ENCODE peak calls at places on chromosomes 12 and 14, in five cellular contexts. Y is transverse colon, O is esophagus muscularis mucosa, X is upper lobe of left lung, L is suprapubic skin. G is an unnamed sample.

GRCh38 chr12:94545937-94546771 is 86.5 kb upstream of the CEP83 start:
- DNase-seq in X (no peak), O (no peak), Y (peak), L (no peak), G (peak)

GRCh38 chr12:128265566-128265965 is 1.4 kb upstream of the TMEM132C start:
- DNase-seq in O (no peak), Y (no peak), L (no peak), X (peak), G (no peak)

GRCh38 chr12:50985322-50985721 is 33.0 kb downstream of the HIGD1C start:
- DNase-seq in Y (no peak), X (no peak), L (no peak), O (no peak), G (no peak)

GRCh38 chr12:113500662-113501435 is 29.2 kb upstream of the LHX5 start:
- DNase-seq in X (no peak), L (no peak), Y (no peak), O (no peak), G (no peak)

GRCh38 chr12:67517181-67517887 is 131.2 kb upstream of the DYRK2 start:
- DNase-seq in X (no peak), O (peak), L (no peak), Y (peak), G (peak)

GRCh38 chr14:99750746-99751450 is 42.3 kb upstream of the EML1 start:
- DNase-seq in X (no peak), O (no peak), Y (no peak), L (no peak), G (no peak)

GRCh38 chr12:96314723-96315122 is 85.5 kb downstream of the CDK17 start:
- DNase-seq in Y (no peak), O (no peak), L (no peak), X (no peak), G (no peak)

GRCh38 chr12:106080786-106081185 is 58.0 kb downstream of the NUAK1 start:
- DNase-seq in O (no peak), Y (no peak), X (no peak), L (no peak), G (no peak)

GRCh38 chr14:76918176-76918750 is 92.1 kb downstream of the LRRC74A start:
- DNase-seq in O (peak), Y (peak), L (peak), X (no peak), G (peak)

GRCh38 chr12:103114296-103115055 is 157.0 kb downstream of the ASCL1 start:
- DNase-seq in X (no peak), L (no peak), O (no peak), Y (no peak), G (no peak)

GRCh38 chr12:46265102-46265501 is 3.7 kb downstream of the SLC38A1 start:
- DNase-seq in Y (no peak), L (no peak), X (no peak), O (no peak), G (no peak)
- H3K27ac ChIP-seq in Y (no peak), L (no peak), X (no peak), O (peak), G (no peak)

GRCh38 chr12:49284672-49285071 is 10.3 kb upstream of the PRPH start:
- DNase-seq in X (no peak), Y (no peak), O (no peak), L (no peak), G (no peak)

GRCh38 chr12:49279706-49280159 is 14.9 kb downstream of the TUBA1C start:
- DNase-seq in L (no peak), Y (peak), O (no peak), X (no peak), G (no peak)

GRCh38 chr12:49287876-49288275 is 7.1 kb upstream of the PRPH start:
- DNase-seq in Y (no peak), L (no peak), O (no peak), X (no peak), G (no peak)

GRCh38 chr12:49282302-49282701 is 12.6 kb upstream of the PRPH start:
- DNase-seq in L (no peak), O (no peak), Y (no peak), X (no peak), G (no peak)

DNA sequence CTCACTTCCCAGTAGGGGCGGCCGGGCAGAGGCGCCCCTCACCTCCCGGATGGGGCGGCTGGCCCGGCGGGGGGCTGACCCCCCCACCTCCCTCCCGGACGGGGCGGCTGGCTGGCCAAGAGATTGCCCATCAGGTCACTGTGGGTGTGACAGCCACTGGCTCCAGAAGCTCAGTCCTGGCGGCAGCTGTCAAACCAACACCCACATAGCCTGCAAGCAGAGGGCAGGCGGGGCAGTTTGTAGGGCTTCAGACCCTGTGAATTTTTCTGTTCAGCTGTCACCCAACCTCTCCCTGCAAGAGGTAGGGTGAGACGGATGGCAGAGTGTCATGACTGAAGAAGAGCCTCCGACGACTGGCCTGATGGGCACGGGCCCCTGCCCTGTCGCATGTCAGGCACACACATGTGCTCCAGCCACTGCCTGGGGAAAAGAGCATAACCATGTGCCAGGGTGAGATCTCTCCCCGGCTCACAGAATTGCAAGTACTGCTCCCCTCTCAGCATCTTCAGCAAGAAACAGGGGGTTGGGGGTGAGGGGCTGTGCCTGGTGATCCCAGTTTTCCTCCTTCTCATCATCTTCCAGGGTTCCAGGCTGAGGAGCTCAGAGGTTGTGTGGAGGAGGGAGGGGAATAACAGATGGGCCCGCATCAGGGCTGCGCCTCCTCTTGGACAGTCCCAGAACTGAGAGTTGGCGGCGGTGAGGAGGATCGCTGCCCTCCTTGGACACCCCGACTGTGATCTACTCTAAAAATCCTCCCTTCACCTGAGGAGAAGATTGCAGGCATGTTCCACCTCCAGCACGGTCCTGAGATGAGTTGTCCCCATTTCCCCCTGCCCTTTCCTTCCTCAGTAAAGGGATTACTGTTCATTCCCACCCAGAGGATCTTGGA is 11.2 kb upstream of the PRPH start:
- DNase-seq in L (no peak), O (no peak), X (peak), Y (no peak), G (no peak)
- TF ChIP-seq CTCF in L (no peak), O (no peak), X (no peak), Y (no peak), G (no peak)

GRCh38 chr14:103133213-103134140 is 10.2 kb downstream of the TNFAIP2 start:
- DNase-seq in L (no peak), O (no peak), Y (no peak), X (no peak), G (no peak)

GRCh38 chr14:103136076-103136340 is 12.7 kb downstream of the TNFAIP2 start:
- DNase-seq in O (no peak), X (no peak), Y (no peak), L (no peak), G (no peak)

GRCh38 chr14:103135333-103136075 is 12.2 kb downstream of the TNFAIP2 start:
- DNase-seq in L (no peak), X (no peak), O (no peak), Y (no peak), G (no peak)

GRCh38 chr14:103134919-103135318 is 11.7 kb downstream of the TNFAIP2 start:
- DNase-seq in Y (no peak), O (no peak), X (no peak), L (no peak), G (no peak)

DNA sequence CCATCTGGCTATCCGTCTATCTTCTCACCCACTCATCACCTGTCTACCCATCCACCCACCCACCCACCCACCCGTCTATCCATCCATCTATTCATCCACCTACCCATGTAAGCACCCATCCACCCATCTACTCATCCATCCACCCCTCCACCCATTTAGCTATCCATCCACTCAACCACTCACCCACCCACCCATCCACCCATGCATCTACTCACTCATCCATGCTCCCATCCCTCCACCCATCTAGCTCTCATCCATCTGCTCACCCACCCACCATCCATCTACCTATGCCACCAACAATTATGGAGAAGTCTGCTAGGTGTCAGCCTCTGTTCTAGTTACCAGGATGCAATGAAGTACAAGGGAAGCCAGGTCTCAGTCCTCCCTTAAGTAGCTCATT is 11.1 kb downstream of the TNFAIP2 start:
- DNase-seq in O (no peak), X (no peak), L (no peak), Y (no peak), G (no peak)
- TF ChIP-seq POLR2A in O (no peak), X (no peak), L (no peak), Y (no peak), G (no peak)

DNA sequence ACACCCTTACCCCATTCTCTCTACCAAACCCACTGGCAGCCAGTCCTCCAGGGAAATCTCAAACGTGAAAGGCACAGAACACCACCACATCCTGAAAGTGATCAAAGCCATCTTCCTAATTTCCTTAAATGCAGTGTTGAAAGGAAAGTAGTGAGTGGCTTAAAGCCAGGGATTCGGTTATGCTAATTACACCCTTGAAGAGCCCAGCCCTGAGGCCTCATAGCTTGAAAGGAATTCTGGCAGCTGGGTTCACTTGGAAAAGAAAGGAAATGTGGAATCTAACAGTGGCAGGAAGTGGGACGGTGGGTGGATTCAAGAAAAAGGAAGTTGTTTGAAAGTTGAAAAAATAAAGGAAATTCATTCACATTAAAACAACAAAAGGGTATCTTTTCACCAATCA is 73.0 kb upstream of the FICD start:
- DNase-seq in L (no peak), X (no peak), O (no peak), Y (no peak), G (no peak)
- H3K27ac ChIP-seq in L (no peak), X (no peak), O (no peak), Y (no peak), G (no peak)

GRCh38 chr14:61925732-61926445 is 163.7 kb downstream of the SNAPC1 start:
- DNase-seq in Y (no peak), X (no peak), O (no peak), L (no peak), G (no peak)

GRCh38 chr14:61927015-61927414 is 164.8 kb downstream of the SNAPC1 start:
- DNase-seq in X (no peak), Y (no peak), L (no peak), O (no peak), G (no peak)

GRCh38 chr14:61923348-61923747 is 161.1 kb downstream of the SNAPC1 start:
- DNase-seq in O (no peak), Y (no peak), X (no peak), L (no peak), G (no peak)

GRCh38 chr14:61927521-61927920 is 165.3 kb downstream of the SNAPC1 start:
- DNase-seq in O (no peak), X (no peak), L (no peak), Y (no peak), G (no peak)

GRCh38 chr14:61925043-61925442 is 162.8 kb downstream of the SNAPC1 start:
- DNase-seq in X (no peak), Y (no peak), O (no peak), L (no peak), G (no peak)
- TF ChIP-seq CTCF in X (no peak), Y (no peak), O (no peak), L (no peak), G (no peak)

DNA sequence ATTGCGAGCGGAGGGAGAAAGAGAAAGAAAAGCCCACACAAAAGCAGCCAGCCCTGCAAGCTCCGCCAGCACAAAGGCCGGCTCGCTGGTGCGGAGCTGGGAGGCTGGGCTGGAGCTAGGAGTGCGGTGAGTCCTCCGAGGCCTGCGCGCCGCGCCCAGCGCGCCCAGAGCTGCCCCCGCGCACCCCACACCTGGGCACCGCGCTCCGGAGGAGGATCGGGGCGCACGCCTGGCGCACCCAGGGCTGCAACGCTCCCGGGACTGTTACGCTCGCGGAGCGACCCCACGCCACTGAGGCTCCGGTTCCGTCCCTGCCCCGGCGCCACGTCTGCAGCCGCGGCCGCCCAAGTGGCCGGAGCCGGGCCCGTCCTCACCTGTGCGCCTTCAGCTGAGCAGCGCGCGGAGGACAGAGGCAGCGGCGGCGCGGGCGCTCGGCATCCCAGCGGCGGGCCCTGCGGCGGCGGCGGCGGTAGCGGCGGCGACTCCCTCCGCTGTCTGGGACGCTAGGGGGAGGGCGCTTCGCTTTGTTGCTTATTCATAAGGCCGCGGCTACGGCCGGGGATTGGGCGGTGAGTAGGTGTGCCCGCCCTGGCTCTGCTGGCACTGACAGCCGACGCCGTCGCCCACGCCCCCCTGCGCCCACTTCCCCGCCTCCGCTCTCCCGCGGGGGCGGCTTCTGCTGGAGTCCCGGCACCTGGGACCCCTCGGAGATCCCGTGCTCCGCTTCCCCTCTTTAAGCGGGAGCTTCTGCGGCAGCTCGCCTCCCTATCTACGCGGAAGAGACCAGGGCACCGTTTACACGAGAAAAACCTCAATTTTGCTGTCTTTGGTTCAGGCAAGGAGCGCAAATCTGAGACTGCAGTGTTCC is at the start of gene ARMH4:
- DNase-seq in Y (peak), O (peak), X (peak), L (peak), G (peak)
- TF ChIP-seq POLR2A in Y (no peak), O (no peak), X (peak), L (no peak), G (peak)

DNA sequence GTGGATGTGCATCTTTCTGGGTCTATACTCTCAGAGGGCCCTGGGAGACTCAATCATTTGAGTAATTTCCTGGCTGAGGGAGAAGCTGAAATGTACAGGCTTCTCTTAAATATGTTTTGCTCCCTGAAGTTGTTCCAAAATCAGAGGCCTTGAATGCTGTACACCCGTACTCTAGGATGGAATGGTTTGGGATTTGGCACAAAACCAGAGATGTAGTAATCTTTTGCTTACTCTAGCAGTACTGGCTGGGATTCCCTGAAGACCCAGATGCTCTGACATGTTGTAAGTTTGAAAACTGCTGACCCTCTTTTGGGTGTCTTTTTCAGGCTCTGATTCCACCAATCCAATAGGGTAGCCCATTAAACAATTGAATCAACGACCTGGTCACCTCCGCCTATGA is 10.4 kb downstream of the ACACB start:
- DNase-seq in X (no peak), O (no peak), L (no peak), Y (no peak), G (no peak)
- H3K27ac ChIP-seq in X (no peak), O (peak), L (peak), Y (peak), G (no peak)

GRCh38 chr12:43226151-43226550 is 325.9 kb downstream of the ADAMTS20 start:
- DNase-seq in X (no peak), L (no peak), O (no peak), Y (no peak), G (no peak)
- TF ChIP-seq CTCF in X (no peak), L (no peak), O (no peak), Y (no peak), G (no peak)

GRCh38 chr14:35133542-35134328 is 11.4 kb downstream of the PRORP start:
- DNase-seq in L (no peak), X (peak), Y (no peak), O (no peak), G (no peak)

GRCh38 chr14:35138585-35138984 is 16.2 kb downstream of the PRORP start:
- DNase-seq in X (no peak), Y (no peak), O (no peak), L (no peak), G (no peak)

GRCh38 chr14:35134329-35135123 is 12.2 kb downstream of the PRORP start:
- DNase-seq in L (no peak), X (no peak), O (no peak), Y (no peak), G (no peak)
- TF ChIP-seq POLR2A in L (no peak), X (no peak), O (no peak), Y (no peak), G (no peak)